ENCODE peak calls at places on chromosome 16, in ten cellular contexts. U is uterus, S is NCI-H510A, C is foreskin fibroblast, I is iris pigment epithelial cell, T is HS-27A, L is hypothalamus, B is cerebellum, K is endodermal cell, O is ELR. Q is an unnamed sample.
A peak's percentile ranks its signal among the peaks of the same experiment; 100 is the strongest.

GRCh38 chr16:24440296-24440695 is 99.1 kb upstream of the RBBP6 start:
- DNase-seq in U (no peak), S (no peak), C (no peak), I (no peak), T (no peak), L (no peak), B (no peak), K (peak; percentile 3), O (no peak), Q (no peak)

GRCh38 chr16:81601008-81601428 is 156.4 kb downstream of the CMIP start:
- DNase-seq in U (no peak), S (no peak), C (peak; percentile 75), I (peak; percentile 58), T (no peak), L (no peak), B (no peak), K (no peak), O (peak; percentile 73), Q (peak; percentile 53)

GRCh38 chr16:53111078-53111776 is 56.4 kb downstream of the CHD9 start:
- DNase-seq in U (no peak), S (no peak), C (peak; percentile 69), I (peak; percentile 52), T (no peak), L (no peak), B (no peak), K (no peak), O (no peak), Q (no peak)

GRCh38 chr16:85316321-85316919 is 204.1 kb upstream of the CIBAR2 start:
- DNase-seq in U (no peak), S (no peak), C (peak; percentile 77), I (peak; percentile 54), T (no peak), L (peak; percentile 8), B (no peak), K (peak; percentile 93), O (peak; percentile 67), Q (peak; percentile 61)

GRCh38 chr16:48574148-48574547 is 35.8 kb downstream of the N4BP1 start:
- DNase-seq in U (no peak), S (no peak), C (no peak), I (peak; percentile 36), T (no peak), L (no peak), B (no peak), K (no peak), O (no peak), Q (no peak)

GRCh38 chr16:68246671-68247070 is 1.5 kb downstream of the PLA2G15 start:
- DNase-seq in U (no peak), S (no peak), C (peak; percentile 46), I (no peak), T (no peak), L (no peak), B (no peak), K (no peak), O (no peak), Q (no peak)

GRCh38 chr16:69834817-69835477 is 72.8 kb downstream of the WWP2 start:
- DNase-seq in U (no peak), S (no peak), C (no peak), I (no peak), T (no peak), L (no peak), B (no peak), K (no peak), O (no peak), Q (no peak)

GRCh38 chr16:15141586-15141985 is 47.5 kb upstream of the RRN3 start:
- DNase-seq in U (no peak), S (no peak), C (peak; percentile 12), I (no peak), T (no peak), L (no peak), B (no peak), K (no peak), O (no peak), Q (no peak)

GRCh38 chr16:648071-648785 is 937 bp upstream of the WDR90 start:
- DNase-seq in U (no peak), S (no peak), C (peak; percentile 65), I (no peak), T (no peak), L (no peak), B (no peak), K (peak; percentile 83), O (peak; percentile 38), Q (peak; percentile 3)

GRCh38 chr16:56506941-56507340 is 12.9 kb downstream of the BBS2 start:
- DNase-seq in U (no peak), S (no peak), C (peak; percentile 54), I (peak; percentile 88), T (no peak), L (no peak), B (no peak), K (no peak), O (peak; percentile 56), Q (no peak)

GRCh38 chr16:89026121-89026612 is 49.2 kb upstream of the CBFA2T3 start:
- DNase-seq in U (no peak), S (no peak), C (no peak), I (peak; percentile 9), T (no peak), L (no peak), B (no peak), K (peak; percentile 20), O (peak; percentile 21), Q (no peak)

GRCh38 chr16:63702981-63703590 is 1418.8 kb downstream of the CDH11 start:
- DNase-seq in U (no peak), S (no peak), C (no peak), I (no peak), T (no peak), L (no peak), B (no peak), K (peak; percentile 73), O (no peak), Q (no peak)

GRCh38 chr16:19863990-19864389 is 20.7 kb downstream of the GPRC5B start:
- DNase-seq in U (no peak), S (no peak), C (no peak), I (no peak), T (no peak), L (no peak), B (no peak), K (no peak), O (no peak), Q (no peak)